ENCODE peak calls at places on chromosomes 6 and 20, in four cellular contexts. U, D, N and W are unnamed samples.

GRCh38 chr20:24634855-24635254 is 165.4 kb downstream of the SYNDIG1 start:
- DNase-seq in D (peak; percentile 14), N (no peak), U (no peak), W (peak; percentile 63)

GRCh38 chr6:36204068-36204753 is 7.7 kb downstream of the BRPF3 start:
- DNase-seq in D (no peak), U (peak; percentile 23), N (no peak), W (no peak)

GRCh38 chr6:53910834-53911233 is 116.0 kb downstream of the LRRC1 start:
- DNase-seq in U (no peak), N (no peak), D (no peak), W (no peak)

GRCh38 chr6:139925894-139926641 is 551.6 kb upstream of the CITED2 start:
- DNase-seq in U (no peak), N (no peak), D (no peak), W (peak; percentile 91)

GRCh38 chr20:8940311-8940710 is 128.6 kb upstream of the PLCB4 start:
- DNase-seq in D (no peak), N (no peak), U (no peak), W (no peak)

GRCh38 chr20:44728835-44729342 is 13.7 kb downstream of the CCN5 start:
- DNase-seq in N (peak; percentile 77), U (no peak), D (peak; percentile 53), W (peak; percentile 97)

GRCh38 chr6:16762547-16763477 is 1.6 kb upstream of the ATXN1 start:
- DNase-seq in D (peak; percentile 50), U (peak; percentile 56), N (peak; percentile 58), W (peak; percentile 35)

GRCh38 chr6:143845033-143845432 is 1.9 kb downstream of the LTV1 start:
- DNase-seq in N (no peak), D (no peak), U (no peak), W (no peak)

GRCh38 chr6:145814035-145814500 is 527 bp downstream of the FBXO30 start:
- DNase-seq in D (peak; percentile 25), U (peak; percentile 26), N (no peak), W (peak; percentile 45)

GRCh38 chr6:44062771-44063560 is 64.3 kb downstream of the MRPL14 start:
- DNase-seq in D (peak; percentile 51), N (peak; percentile 34), U (peak; percentile 64), W (no peak)

GRCh38 chr20:62149532-62150235 is 6.1 kb downstream of the SS18L1 start:
- DNase-seq in U (no peak), N (no peak), D (no peak), W (no peak)

GRCh38 chr6:9523462-9523861 is 891.4 kb downstream of the TFAP2A start:
- DNase-seq in D (no peak), U (no peak), N (no peak), W (no peak)

GRCh38 chr20:62895539-62895938 is 30.8 kb downstream of the DIDO1 start:
- DNase-seq in U (no peak), D (no peak), N (no peak), W (no peak)

GRCh38 chr20:52191436-52192295 is at the start of gene ZFP64:
- DNase-seq in D (peak; percentile 74), U (peak; percentile 76), N (peak; percentile 76), W (peak; percentile 86)

GRCh38 chr20:47326718-47327137 is 29.8 kb downstream of the ZMYND8 start:
- DNase-seq in N (no peak), D (no peak), U (no peak), W (no peak)

GRCh38 chr6:43823390-43823789 is 53.4 kb downstream of the VEGFA start:
- DNase-seq in D (no peak), U (no peak), N (no peak), W (no peak)

GRCh38 chr6:2245954-2246863 is 804 bp upstream of the GMDS start:
- DNase-seq in U (peak; percentile 57), D (peak; percentile 29), N (peak; percentile 93), W (peak; percentile 93)

GRCh38 chr6:35601331-35602132 is 87.2 kb downstream of the FKBP5 start:
- DNase-seq in D (peak; percentile 35), U (no peak), N (peak; percentile 55), W (no peak)

GRCh38 chr6:36984581-36985383 is 1.2 kb downstream of the MTCH1 start:
- DNase-seq in D (peak; percentile 30), N (no peak), U (peak; percentile 72), W (peak; percentile 22)

GRCh38 chr20:19260412-19261090 is 48.1 kb downstream of the SLC24A3 start:
- DNase-seq in N (no peak), D (no peak), U (no peak), W (no peak)

GRCh38 chr20:9886227-9886626 is 47.4 kb upstream of the PAK5 start:
- DNase-seq in U (no peak), D (no peak), N (no peak), W (no peak)

GRCh38 chr6:35177586-35177985 is 36.2 kb upstream of the SCUBE3 start:
- DNase-seq in U (no peak), D (no peak), N (no peak), W (no peak)

GRCh38 chr20:44601801-44602204 is 19.4 kb downstream of the PKIG start:
- DNase-seq in D (no peak), U (no peak), N (no peak), W (no peak)

GRCh38 chr6:112318505-112318904 is 28.6 kb upstream of the RFPL4B start:
- DNase-seq in D (no peak), U (no peak), N (no peak), W (no peak)

GRCh38 chr6:41429506-41430504 is 94.4 kb downstream of the NCR2 start:
- DNase-seq in N (no peak), D (no peak), U (no peak), W (no peak)

GRCh38 chr6:50989123-50989522 is 170.5 kb downstream of the TFAP2B start:
- DNase-seq in D (no peak), U (no peak), N (no peak), W (no peak)

GRCh38 chr20:54284928-54285704 is 77.2 kb downstream of the PFDN4 start:
- DNase-seq in U (peak; percentile 33), N (no peak), D (no peak), W (no peak)